ENCODE peak calls at places on chromosomes 6 and 20, in seven cellular contexts. S is mammary epithelial cell; I is fibroblast of mammary gland; J is CD8-positive, alpha-beta T cell; K is fibroblast of lung; Z is lower lobe of right lung; N is Panc1. V is an unnamed sample.

GRCh38 chr6:159074120-159074684 is 29.4 kb upstream of the TAGAP start:
- DNase-seq in Z (no peak), K (peak), S (no peak), I (peak), N (no peak), J (no peak), V (peak)

GRCh38 chr20:63114006-63114692 is 101.8 kb downstream of the YTHDF1 start:
- DNase-seq in J (no peak), K (no peak), S (no peak), I (no peak), N (no peak), Z (peak), V (no peak)

GRCh38 chr20:12977634-12978394 is 31.0 kb upstream of the SPTLC3 start:
- DNase-seq in Z (no peak), K (no peak), S (no peak), I (no peak), J (no peak), N (no peak), V (no peak)

GRCh38 chr20:10047427-10047826 is 12.6 kb downstream of the ANKEF1 start:
- DNase-seq in Z (no peak), K (peak), N (no peak), S (no peak), J (no peak), I (peak), V (no peak)

GRCh38 chr6:47245745-47246371 is 63.8 kb downstream of the TNFRSF21 start:
- DNase-seq in J (no peak), I (peak), S (no peak), N (no peak), Z (no peak), K (no peak), V (no peak)

GRCh38 chr20:40547492-40548129 is 141.4 kb downstream of the MAFB start:
- DNase-seq in Z (no peak), N (no peak), S (no peak), K (no peak), J (no peak), I (no peak), V (no peak)

GRCh38 chr20:31712564-31713311 is 9.9 kb downstream of the BCL2L1 start:
- DNase-seq in I (peak), S (peak), N (no peak), J (no peak), Z (peak), K (peak), V (peak)

GRCh38 chr20:5535211-5535756 is 214.9 kb upstream of the SHLD1 start:
- DNase-seq in J (no peak), N (no peak), Z (no peak), S (peak), I (peak), K (peak), V (peak)

GRCh38 chr6:139540276-139540675 is 165.8 kb upstream of the CITED2 start:
- DNase-seq in J (peak), Z (no peak), K (peak), N (peak), I (peak), S (peak), V (peak)

GRCh38 chr6:20778460-20778859 is 244.2 kb downstream of the CDKAL1 start:
- DNase-seq in I (no peak), J (no peak), Z (no peak), N (no peak), K (no peak), S (no peak), V (no peak)

GRCh38 chr6:132504757-132505156 is 8.2 kb downstream of the STX7 start:
- DNase-seq in I (no peak), Z (no peak), S (no peak), N (no peak), J (no peak), K (no peak), V (peak)

DNA sequence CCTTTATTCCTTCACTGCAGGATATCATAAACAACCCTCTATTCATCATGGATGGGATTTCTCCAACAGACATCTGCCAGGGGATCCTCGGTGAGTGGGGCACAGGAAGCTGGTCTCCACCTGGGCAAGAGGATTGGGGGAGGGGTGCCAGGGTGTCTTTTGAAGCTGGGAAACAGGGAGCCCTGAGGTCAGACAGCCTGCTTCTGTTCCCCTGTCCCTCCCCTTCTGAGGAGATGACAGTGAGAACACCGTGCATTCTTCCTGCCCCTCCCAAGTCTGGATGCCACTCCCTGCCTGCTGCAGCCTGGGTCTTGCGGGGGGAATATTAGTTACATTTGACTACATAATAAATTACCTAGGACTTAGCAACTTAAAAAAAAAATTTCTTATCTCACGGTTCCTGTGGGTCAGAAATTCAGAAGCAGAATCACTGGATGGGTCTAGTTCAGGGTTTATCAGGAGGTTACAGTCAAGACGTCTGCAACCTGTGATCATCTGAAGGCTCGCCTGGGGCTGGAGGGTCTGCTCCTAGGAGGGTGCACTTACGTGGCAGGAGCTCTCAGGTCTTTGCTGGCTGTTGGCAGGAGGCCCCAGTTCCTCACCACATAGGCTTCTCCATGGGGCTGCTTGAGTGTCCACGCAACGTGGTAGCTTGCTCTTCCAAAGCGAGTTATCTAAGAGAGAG is 11.4 kb downstream of the CAPN11 start:
- DNase-seq in I (no peak), S (no peak), Z (no peak), N (no peak), J (no peak), K (no peak), V (no peak)
- H3K4me3 ChIP-seq in I (no peak), S (no peak), Z (no peak), N (no peak), J (no peak), K (no peak), V (no peak)

GRCh38 chr20:51565298-51565697 is 22.8 kb upstream of the NFATC2 start:
- DNase-seq in N (no peak), J (no peak), I (no peak), S (no peak), K (no peak), Z (no peak), V (no peak)

GRCh38 chr20:51562334-51563140 is 20.0 kb upstream of the NFATC2 start:
- DNase-seq in I (peak), Z (peak), J (peak), S (peak), N (peak), K (peak), V (peak)

GRCh38 chr20:51563141-51563596 is 20.6 kb upstream of the NFATC2 start:
- DNase-seq in I (no peak), S (no peak), J (no peak), Z (no peak), N (no peak), K (no peak), V (no peak)

GRCh38 chr20:51562027-51562333 is 19.5 kb upstream of the NFATC2 start:
- DNase-seq in Z (no peak), J (no peak), K (peak), N (no peak), S (no peak), I (no peak), V (no peak)

GRCh38 chr20:51563597-51564332 is 21.2 kb upstream of the NFATC2 start:
- DNase-seq in S (peak), J (no peak), K (peak), N (peak), Z (peak), I (peak), V (peak)
- TF ChIP-seq CTCF in S (no peak), J (no peak), K (no peak), N (no peak), Z (no peak), I (peak), V (peak)

GRCh38 chr20:57416296-57417022 is 25.3 kb downstream of the RBM38 start:
- DNase-seq in S (no peak), Z (no peak), J (no peak), K (no peak), N (no peak), I (no peak), V (no peak)
- H3K4me3 ChIP-seq in S (no peak), Z (no peak), J (no peak), K (no peak), N (no peak), I (no peak), V (no peak)

GRCh38 chr6:166156942-166157341 is 10.7 kb downstream of the TBXT start:
- DNase-seq in N (no peak), K (no peak), Z (no peak), I (peak), J (no peak), S (no peak), V (peak)
- TF ChIP-seq CTCF in N (peak), K (no peak), Z (peak), I (peak), J (no peak), S (no peak), V (peak)

GRCh38 chr6:106525885-106526280 is 103.4 kb downstream of the RTN4IP1 start:
- DNase-seq in J (no peak), N (no peak), K (no peak), I (no peak), S (no peak), Z (no peak), V (no peak)

GRCh38 chr6:106527111-106527510 is 102.2 kb downstream of the RTN4IP1 start:
- DNase-seq in I (peak), K (no peak), S (peak), J (no peak), Z (no peak), N (no peak), V (no peak)

GRCh38 chr6:106522557-106522956 is 106.7 kb downstream of the RTN4IP1 start:
- DNase-seq in K (no peak), N (no peak), S (no peak), I (no peak), Z (no peak), J (no peak), V (no peak)

GRCh38 chr6:106527979-106528378 is 101.3 kb downstream of the RTN4IP1 start:
- DNase-seq in Z (no peak), I (peak), K (peak), J (no peak), S (peak), N (peak), V (peak)

GRCh38 chr6:106525111-106525884 is 104.0 kb downstream of the RTN4IP1 start:
- DNase-seq in K (no peak), N (no peak), I (no peak), S (peak), J (no peak), Z (no peak), V (peak)
- H3K4me3 ChIP-seq in K (no peak), N (peak), I (no peak), S (peak), J (peak), Z (peak), V (peak)

DNA sequence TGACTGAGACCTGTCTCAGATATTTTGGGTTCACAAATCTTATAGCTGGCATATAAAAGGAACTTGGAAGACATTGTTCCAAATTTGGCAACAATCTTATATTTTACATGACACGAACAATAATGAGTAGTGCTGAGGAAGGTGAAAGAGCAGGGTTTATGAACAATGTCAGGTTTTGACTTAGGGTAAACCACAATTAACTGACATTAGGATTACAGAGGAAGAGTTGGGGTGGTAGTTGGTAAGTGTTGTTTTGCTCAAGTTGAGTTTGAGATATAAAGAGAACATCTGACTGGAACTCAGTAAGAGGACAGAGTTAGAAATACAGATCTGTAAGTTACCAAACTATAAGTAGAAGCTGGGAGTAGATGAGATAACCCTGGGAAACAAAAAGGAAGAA is 15.2 kb downstream of the RTN4IP1 start:
- DNase-seq in J (no peak), K (no peak), S (no peak), Z (no peak), I (no peak), N (no peak), V (no peak)
- TF ChIP-seq CTCF in J (no peak), K (no peak), S (no peak), Z (no peak), I (no peak), N (no peak), V (no peak)

DNA sequence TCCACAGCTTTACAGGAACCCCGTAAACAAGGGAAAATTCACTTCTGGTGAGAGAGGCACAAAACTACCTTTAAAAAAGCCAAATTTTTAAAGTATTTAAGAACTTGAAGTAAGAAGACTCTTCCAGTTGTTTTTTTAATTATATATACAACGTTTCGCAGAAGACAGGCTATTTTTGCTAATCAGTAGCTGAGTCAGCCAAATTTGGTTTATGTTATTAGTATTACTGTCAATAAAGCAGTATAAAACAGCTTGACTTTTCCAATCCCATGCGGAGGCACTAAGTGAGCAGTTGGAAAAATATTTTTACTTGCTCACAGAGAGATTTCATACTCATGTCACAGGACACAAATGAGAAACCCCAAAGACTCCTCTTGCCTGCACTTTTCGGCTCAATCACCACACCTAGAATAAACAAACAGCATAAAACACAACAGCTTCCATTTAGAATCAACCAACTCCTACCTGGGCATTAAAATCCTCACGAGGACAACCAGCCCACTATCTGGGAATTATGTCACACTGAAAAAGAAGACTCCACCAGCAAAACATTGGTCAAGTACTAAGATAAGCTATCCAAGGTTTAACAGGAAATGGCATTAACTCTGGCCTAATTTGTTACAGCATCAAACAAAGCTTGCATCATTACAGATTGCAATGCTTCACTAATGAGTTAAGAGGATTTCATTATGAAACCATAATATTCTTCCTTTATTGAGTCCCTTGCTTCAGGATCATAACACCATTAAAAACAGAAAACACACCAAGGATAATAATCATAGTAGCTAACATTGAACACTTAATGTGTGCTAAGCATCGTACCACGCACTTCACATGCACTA is 26.3 kb downstream of the ELOVL5 start:
- DNase-seq in J (no peak), N (no peak), I (peak), K (peak), S (no peak), Z (no peak), V (peak)
- H3K4me3 ChIP-seq in J (no peak), N (no peak), I (no peak), K (no peak), S (no peak), Z (no peak), V (no peak)

GRCh38 chr6:64012351-64013060 is 376.9 kb downstream of the PHF3 start:
- DNase-seq in J (no peak), K (peak), Z (no peak), S (peak), N (peak), I (peak), V (peak)
- TF ChIP-seq CTCF in J (no peak), K (peak), Z (peak), S (peak), N (peak), I (peak), V (peak)

DNA sequence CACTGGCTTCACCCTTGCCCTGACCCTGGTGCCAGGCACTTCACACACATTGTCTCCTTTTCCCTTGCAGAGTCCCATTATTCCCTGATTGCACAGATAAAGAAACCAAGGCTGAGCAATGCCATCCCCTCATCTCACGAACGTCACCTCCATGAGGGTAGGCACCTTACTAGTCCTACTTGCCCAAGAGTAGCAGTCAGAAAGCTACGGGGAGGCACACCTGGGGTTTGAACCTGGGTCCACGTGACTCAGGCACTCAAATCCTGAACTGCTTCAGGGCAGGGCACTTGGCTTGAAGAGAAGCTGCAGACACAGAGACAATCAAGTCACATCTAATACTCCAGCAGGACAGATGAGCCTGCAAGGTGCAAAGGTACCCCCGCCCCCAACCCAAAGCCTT is 1.9 kb downstream of the BCAS1 start:
- DNase-seq in K (no peak), N (no peak), I (no peak), J (no peak), S (no peak), Z (no peak), V (no peak)
- H3K4me3 ChIP-seq in K (no peak), N (no peak), I (no peak), J (no peak), S (no peak), Z (no peak), V (no peak)